ENCODE peak calls at places on chromosomes 4 and X, in ten cellular contexts. One of them, this sample, is unnamed.

GRCh38 chr4:43411226-43411625 is 518.7 kb downstream of the GRXCR1 start:
- DNase-seq in hypothalamus: no peak
- DNase-seq in GM04503: no peak
- DNase-seq in activated naive CD4-positive, alpha-beta T cell: no peak
- DNase-seq in astrocyte of the cerebellum: no peak
- DNase-seq in activated T-cell treated with anti-CD3 and anti-CD28 coated beads, Interleukin-2, amount 50 U/mL, for 4 hours: no peak
- DNase-seq in HFF-Myc: no peak
- DNase-seq in T follicular helper cell: no peak
- DNase-seq in frontal cortex: no peak
- DNase-seq in glutamatergic neuron: no peak
- DNase-seq in this sample: no peak

GRCh38 chr4:121934635-121935034 is 17.2 kb downstream of the TRPC3 start:
- DNase-seq in activated T-cell treated with anti-CD3 and anti-CD28 coated beads, Interleukin-2, amount 50 U/mL, for 4 hours: no peak
- DNase-seq in astrocyte of the cerebellum: no peak
- DNase-seq in hypothalamus: no peak
- DNase-seq in GM04503: no peak
- DNase-seq in HFF-Myc: no peak
- DNase-seq in frontal cortex: no peak
- DNase-seq in glutamatergic neuron: no peak
- DNase-seq in activated naive CD4-positive, alpha-beta T cell: no peak
- DNase-seq in T follicular helper cell: no peak
- DNase-seq in this sample: no peak

GRCh38 chr4:126916626-126917140 is 716.1 kb upstream of the INTU start:
- DNase-seq in astrocyte of the cerebellum: peak
- DNase-seq in frontal cortex: no peak
- DNase-seq in activated T-cell treated with anti-CD3 and anti-CD28 coated beads, Interleukin-2, amount 50 U/mL, for 4 hours: no peak
- DNase-seq in GM04503: peak
- DNase-seq in glutamatergic neuron: no peak
- DNase-seq in hypothalamus: no peak
- DNase-seq in HFF-Myc: peak
- DNase-seq in T follicular helper cell: no peak
- DNase-seq in activated naive CD4-positive, alpha-beta T cell: no peak
- DNase-seq in this sample: no peak

GRCh38 chr4:75099321-75099720 is 166.4 kb downstream of the PARM1 start:
- DNase-seq in hypothalamus: no peak
- DNase-seq in activated T-cell treated with anti-CD3 and anti-CD28 coated beads, Interleukin-2, amount 50 U/mL, for 4 hours: no peak
- DNase-seq in GM04503: no peak
- DNase-seq in frontal cortex: no peak
- DNase-seq in T follicular helper cell: no peak
- DNase-seq in HFF-Myc: no peak
- DNase-seq in glutamatergic neuron: no peak
- DNase-seq in astrocyte of the cerebellum: no peak
- DNase-seq in activated naive CD4-positive, alpha-beta T cell: no peak
- DNase-seq in this sample: no peak

GRCh38 chrX:20032201-20032600 is 41.3 kb upstream of the BCLAF3 start:
- DNase-seq in glutamatergic neuron: no peak
- DNase-seq in frontal cortex: no peak
- DNase-seq in hypothalamus: no peak
- DNase-seq in HFF-Myc: no peak
- DNase-seq in activated T-cell treated with anti-CD3 and anti-CD28 coated beads, Interleukin-2, amount 50 U/mL, for 4 hours: no peak
- DNase-seq in activated naive CD4-positive, alpha-beta T cell: no peak
- DNase-seq in T follicular helper cell: no peak
- DNase-seq in GM04503: no peak
- DNase-seq in astrocyte of the cerebellum: no peak
- DNase-seq in this sample: no peak

GRCh38 chrX:41001327-41001726 is 83.9 kb upstream of the USP9X start:
- DNase-seq in HFF-Myc: no peak
- DNase-seq in activated T-cell treated with anti-CD3 and anti-CD28 coated beads, Interleukin-2, amount 50 U/mL, for 4 hours: no peak
- DNase-seq in frontal cortex: no peak
- DNase-seq in hypothalamus: no peak
- DNase-seq in astrocyte of the cerebellum: no peak
- DNase-seq in GM04503: no peak
- DNase-seq in activated naive CD4-positive, alpha-beta T cell: no peak
- DNase-seq in T follicular helper cell: no peak
- DNase-seq in glutamatergic neuron: no peak
- DNase-seq in this sample: no peak

GRCh38 chrX:13215729-13216128 is 104.1 kb downstream of the ATXN3L start:
- DNase-seq in activated T-cell treated with anti-CD3 and anti-CD28 coated beads, Interleukin-2, amount 50 U/mL, for 4 hours: no peak
- DNase-seq in hypothalamus: no peak
- DNase-seq in astrocyte of the cerebellum: no peak
- DNase-seq in frontal cortex: no peak
- DNase-seq in glutamatergic neuron: no peak
- DNase-seq in activated naive CD4-positive, alpha-beta T cell: no peak
- DNase-seq in T follicular helper cell: no peak
- DNase-seq in HFF-Myc: no peak
- DNase-seq in GM04503: no peak
- DNase-seq in this sample: no peak

GRCh38 chrX:68146054-68146453 is 287.2 kb downstream of the OPHN1 start:
- DNase-seq in hypothalamus: no peak
- DNase-seq in frontal cortex: peak
- DNase-seq in T follicular helper cell: no peak
- DNase-seq in HFF-Myc: peak
- DNase-seq in astrocyte of the cerebellum: peak
- DNase-seq in activated T-cell treated with anti-CD3 and anti-CD28 coated beads, Interleukin-2, amount 50 U/mL, for 4 hours: no peak
- DNase-seq in glutamatergic neuron: no peak
- DNase-seq in activated naive CD4-positive, alpha-beta T cell: no peak
- DNase-seq in GM04503: no peak
- DNase-seq in this sample: no peak

GRCh38 chrX:43969504-43970501 is 3.4 kb downstream of the NDP start:
- DNase-seq in HFF-Myc: no peak
- DNase-seq in activated naive CD4-positive, alpha-beta T cell: no peak
- DNase-seq in astrocyte of the cerebellum: no peak
- DNase-seq in GM04503: no peak
- DNase-seq in T follicular helper cell: no peak
- DNase-seq in activated T-cell treated with anti-CD3 and anti-CD28 coated beads, Interleukin-2, amount 50 U/mL, for 4 hours: no peak
- DNase-seq in hypothalamus: peak
- DNase-seq in glutamatergic neuron: no peak
- DNase-seq in frontal cortex: no peak
- DNase-seq in this sample: no peak

GRCh38 chr4:16687011-16687410 is 211.4 kb downstream of the LDB2 start:
- DNase-seq in glutamatergic neuron: no peak
- DNase-seq in hypothalamus: no peak
- DNase-seq in frontal cortex: no peak
- DNase-seq in T follicular helper cell: no peak
- DNase-seq in HFF-Myc: no peak
- DNase-seq in activated T-cell treated with anti-CD3 and anti-CD28 coated beads, Interleukin-2, amount 50 U/mL, for 4 hours: no peak
- DNase-seq in activated naive CD4-positive, alpha-beta T cell: no peak
- DNase-seq in astrocyte of the cerebellum: no peak
- DNase-seq in GM04503: no peak
- DNase-seq in this sample: no peak

GRCh38 chr4:6469898-6470501 is 2.4 kb downstream of the PPP2R2C start:
- DNase-seq in GM04503: no peak
- DNase-seq in astrocyte of the cerebellum: no peak
- DNase-seq in activated T-cell treated with anti-CD3 and anti-CD28 coated beads, Interleukin-2, amount 50 U/mL, for 4 hours: no peak
- DNase-seq in HFF-Myc: no peak
- DNase-seq in frontal cortex: no peak
- DNase-seq in glutamatergic neuron: no peak
- DNase-seq in activated naive CD4-positive, alpha-beta T cell: no peak
- DNase-seq in T follicular helper cell: no peak
- DNase-seq in hypothalamus: no peak
- DNase-seq in this sample: no peak

GRCh38 chr4:56698329-56698728 is 17.2 kb upstream of the HOPX start:
- DNase-seq in T follicular helper cell: no peak
- DNase-seq in HFF-Myc: no peak
- DNase-seq in astrocyte of the cerebellum: no peak
- DNase-seq in hypothalamus: no peak
- DNase-seq in activated naive CD4-positive, alpha-beta T cell: no peak
- DNase-seq in glutamatergic neuron: no peak
- DNase-seq in frontal cortex: no peak
- DNase-seq in activated T-cell treated with anti-CD3 and anti-CD28 coated beads, Interleukin-2, amount 50 U/mL, for 4 hours: no peak
- DNase-seq in GM04503: no peak
- DNase-seq in this sample: no peak

GRCh38 chr4:13597604-13598003 is 29.9 kb downstream of the BOD1L1 start:
- DNase-seq in activated naive CD4-positive, alpha-beta T cell: no peak
- DNase-seq in GM04503: no peak
- DNase-seq in frontal cortex: no peak
- DNase-seq in astrocyte of the cerebellum: no peak
- DNase-seq in T follicular helper cell: no peak
- DNase-seq in HFF-Myc: no peak
- DNase-seq in activated T-cell treated with anti-CD3 and anti-CD28 coated beads, Interleukin-2, amount 50 U/mL, for 4 hours: no peak
- DNase-seq in glutamatergic neuron: no peak
- DNase-seq in hypothalamus: no peak
- DNase-seq in this sample: no peak

GRCh38 chrX:9530848-9531274 is 66.0 kb downstream of the TBL1X start:
- DNase-seq in activated T-cell treated with anti-CD3 and anti-CD28 coated beads, Interleukin-2, amount 50 U/mL, for 4 hours: peak
- DNase-seq in GM04503: peak
- DNase-seq in T follicular helper cell: peak
- DNase-seq in frontal cortex: peak
- DNase-seq in activated naive CD4-positive, alpha-beta T cell: no peak
- DNase-seq in hypothalamus: peak
- DNase-seq in HFF-Myc: peak
- DNase-seq in astrocyte of the cerebellum: peak
- DNase-seq in glutamatergic neuron: peak
- DNase-seq in this sample: peak

GRCh38 chrX:39199429-39199828 is 398.2 kb downstream of the MID1IP1 start:
- DNase-seq in frontal cortex: no peak
- DNase-seq in activated T-cell treated with anti-CD3 and anti-CD28 coated beads, Interleukin-2, amount 50 U/mL, for 4 hours: no peak
- DNase-seq in HFF-Myc: no peak
- DNase-seq in hypothalamus: no peak
- DNase-seq in activated naive CD4-positive, alpha-beta T cell: no peak
- DNase-seq in glutamatergic neuron: no peak
- DNase-seq in astrocyte of the cerebellum: no peak
- DNase-seq in GM04503: no peak
- DNase-seq in T follicular helper cell: no peak
- DNase-seq in this sample: no peak

GRCh38 chr4:173317003-173317402 is 17.2 kb downstream of the HMGB2 start:
- DNase-seq in astrocyte of the cerebellum: no peak
- DNase-seq in HFF-Myc: no peak
- DNase-seq in activated naive CD4-positive, alpha-beta T cell: no peak
- DNase-seq in activated T-cell treated with anti-CD3 and anti-CD28 coated beads, Interleukin-2, amount 50 U/mL, for 4 hours: no peak
- DNase-seq in T follicular helper cell: no peak
- DNase-seq in frontal cortex: no peak
- DNase-seq in glutamatergic neuron: peak
- DNase-seq in hypothalamus: no peak
- DNase-seq in GM04503: no peak
- DNase-seq in this sample: no peak

GRCh38 chr4:1667273-1667672 is 16.8 kb downstream of the FAM53A start:
- DNase-seq in activated naive CD4-positive, alpha-beta T cell: no peak
- DNase-seq in activated T-cell treated with anti-CD3 and anti-CD28 coated beads, Interleukin-2, amount 50 U/mL, for 4 hours: no peak
- DNase-seq in frontal cortex: no peak
- DNase-seq in T follicular helper cell: no peak
- DNase-seq in hypothalamus: no peak
- DNase-seq in astrocyte of the cerebellum: no peak
- DNase-seq in GM04503: no peak
- DNase-seq in HFF-Myc: no peak
- DNase-seq in glutamatergic neuron: no peak
- DNase-seq in this sample: no peak

GRCh38 chr4:15755321-15755750 is 22.8 kb upstream of the CD38 start:
- DNase-seq in activated T-cell treated with anti-CD3 and anti-CD28 coated beads, Interleukin-2, amount 50 U/mL, for 4 hours: peak
- DNase-seq in glutamatergic neuron: no peak
- DNase-seq in T follicular helper cell: no peak
- DNase-seq in frontal cortex: no peak
- DNase-seq in hypothalamus: no peak
- DNase-seq in astrocyte of the cerebellum: peak
- DNase-seq in HFF-Myc: no peak
- DNase-seq in GM04503: no peak
- DNase-seq in activated naive CD4-positive, alpha-beta T cell: no peak
- DNase-seq in this sample: no peak

This sample was measured in HuH-7.5.